ENCODE peak calls at places on chromosomes 3 and 15, in ten cellular contexts. W, B, M, C, V, X, L, Q, Y and G are unnamed samples.

GRCh38 chr3:54349231-54349647 is 226.9 kb downstream of the CACNA2D3 start:
- DNase-seq in W (no peak), V (no peak), Q (no peak), M (no peak), B (no peak), L (no peak), X (peak; percentile 19), Y (no peak), C (no peak), G (no peak)

GRCh38 chr3:191051037-191051436 is 148.0 kb upstream of the OSTN start:
- DNase-seq in Q (no peak), W (no peak), V (no peak), B (no peak), X (no peak), Y (peak; percentile 7), C (peak; percentile 27), L (no peak), M (no peak), G (no peak)

GRCh38 chr15:79535536-79535935 is 103.4 kb downstream of the MINAR1 start:
- DNase-seq in X (no peak), L (no peak), Y (no peak), Q (no peak), M (no peak), W (no peak), C (no peak), B (no peak), V (no peak), G (no peak)

GRCh38 chr3:132659370-132660055 is at the start of gene ACAD11:
- DNase-seq in L (peak; percentile 74), V (peak; percentile 39), C (peak; percentile 85), M (peak; percentile 30), B (peak; percentile 47), Y (peak; percentile 60), X (no peak), Q (peak; percentile 75), W (peak; percentile 56), G (peak; percentile 85)

GRCh38 chr3:30258426-30259392 is 347.7 kb upstream of the TGFBR2 start:
- DNase-seq in B (no peak), M (no peak), Y (peak; percentile 98), W (no peak), L (peak; percentile 16), Q (no peak), V (no peak), X (no peak), C (no peak), G (no peak)

GRCh38 chr3:136546718-136547117 is 205.5 kb downstream of the STAG1 start:
- DNase-seq in B (no peak), Y (peak; percentile 16), C (peak; percentile 28), V (no peak), X (no peak), M (no peak), Q (no peak), W (no peak), L (no peak), G (no peak)

GRCh38 chr15:83066034-83066760 is 855 bp downstream of the BTBD1 start:
- DNase-seq in C (peak; percentile 40), Y (no peak), X (no peak), V (no peak), B (peak; percentile 27), Q (no peak), L (no peak), W (no peak), M (no peak), G (peak; percentile 36)

GRCh38 chr15:79872358-79873017 is 24.3 kb downstream of the MTHFS start:
- DNase-seq in Y (peak; percentile 20), Q (no peak), L (peak; percentile 32), V (no peak), M (no peak), X (no peak), B (no peak), W (no peak), C (no peak), G (no peak)

GRCh38 chr3:20054549-20054987 is 14.3 kb downstream of the KAT2B start:
- DNase-seq in Y (peak; percentile 94), W (peak; percentile 43), X (no peak), M (no peak), V (peak; percentile 80), L (peak; percentile 85), C (peak; percentile 79), Q (peak; percentile 57), B (peak; percentile 89), G (peak; percentile 32)

GRCh38 chr3:7707192-7707591 is 794.4 kb upstream of the LMCD1 start:
- DNase-seq in Y (no peak), M (no peak), L (no peak), W (no peak), C (peak; percentile 74), B (no peak), Q (no peak), X (no peak), V (no peak), G (no peak)

GRCh38 chr15:52318729-52319500 is 23.3 kb upstream of the MYO5C start:
- DNase-seq in Y (no peak), B (peak; percentile 25), L (peak; percentile 51), X (no peak), M (no peak), Q (peak; percentile 68), W (no peak), V (peak; percentile 73), C (no peak), G (no peak)

GRCh38 chr15:101618861-101619614 is 33.1 kb downstream of the TM2D3 start:
- DNase-seq in V (no peak), C (peak; percentile 14), Y (no peak), W (no peak), M (no peak), Q (no peak), X (no peak), L (no peak), B (no peak), G (no peak)

GRCh38 chr3:155495387-155495786 is 201.9 kb upstream of the STRIT1 start:
- DNase-seq in W (no peak), L (no peak), Y (no peak), B (no peak), Q (no peak), M (no peak), X (no peak), V (no peak), C (no peak), G (no peak)

GRCh38 chr3:71725279-71725991 is at the start of gene EIF4E3:
- DNase-seq in B (no peak), M (peak; percentile 47), X (no peak), Y (no peak), L (peak; percentile 31), Q (peak; percentile 40), V (no peak), W (no peak), C (no peak), G (no peak)

GRCh38 chr3:130671545-130671944 is 75.1 kb downstream of the PIK3R4 start:
- DNase-seq in V (no peak), Q (no peak), C (no peak), B (no peak), X (no peak), L (no peak), M (no peak), Y (no peak), W (no peak), G (no peak)
- TF ChIP-seq POLR2A in V (no peak), Q (no peak), C (no peak), B (no peak), X (no peak), L (no peak), M (no peak), Y (no peak), W (no peak), G (no peak)

GRCh38 chr15:55993111-55993803 is at the start of gene NEDD4:
- DNase-seq in B (peak; percentile 77), V (peak; percentile 70), C (peak; percentile 92), Y (peak; percentile 88), W (peak; percentile 70), Q (peak; percentile 92), M (peak; percentile 83), X (no peak), L (peak; percentile 86), G (peak; percentile 87)
- TF ChIP-seq POLR2A in B (peak; percentile 50), V (no peak), C (peak; percentile 75), Y (peak; percentile 55), W (peak; percentile 30), Q (no peak), M (no peak), X (no peak), L (peak; percentile 67), G (no peak)

DNA sequence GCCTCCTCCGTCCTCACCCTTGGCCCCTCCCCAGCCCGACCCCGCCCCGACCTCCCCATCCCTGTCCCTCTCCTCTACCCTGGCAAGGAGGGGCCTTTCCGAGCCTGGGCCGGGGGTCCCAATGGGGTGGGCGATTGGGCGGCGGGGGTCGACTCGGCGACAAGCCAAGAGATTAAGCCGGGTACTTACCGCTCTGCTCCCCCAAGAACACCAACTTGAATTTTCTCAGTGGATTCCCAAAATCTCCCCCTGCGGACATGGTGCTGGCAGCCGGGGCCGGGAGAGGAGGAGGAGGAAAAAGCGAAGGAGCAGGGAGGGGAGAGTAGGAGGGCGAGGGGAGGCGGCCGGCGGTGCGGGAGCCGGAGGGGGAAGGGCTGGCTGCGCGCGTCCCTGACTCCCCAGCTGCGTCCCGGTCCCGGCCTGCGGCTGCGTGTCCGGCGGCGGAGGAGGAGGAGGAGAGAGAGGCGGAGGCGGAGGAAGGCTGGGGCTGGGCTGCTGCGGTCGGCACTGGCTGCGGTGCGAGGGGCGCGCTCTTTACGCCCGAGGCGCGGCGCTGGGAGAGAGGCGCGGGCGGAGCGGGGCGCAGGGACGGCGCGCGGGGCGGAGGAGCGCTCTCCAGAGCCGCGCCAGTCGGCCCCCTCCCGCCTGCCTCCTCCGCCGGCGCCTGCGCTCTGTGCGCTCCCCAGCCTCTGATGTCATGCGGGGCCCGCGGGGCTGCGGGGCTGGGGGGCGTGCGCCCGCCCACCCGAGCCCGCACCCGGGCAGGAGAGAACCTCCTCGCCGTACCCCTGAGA is at the start of gene RAB6B:
- DNase-seq in V (no peak), X (no peak), M (peak; percentile 67), Q (peak; percentile 54), Y (no peak), B (no peak), C (peak; percentile 46), W (no peak), L (peak; percentile 37), G (peak; percentile 56)
- TF ChIP-seq POLR2A in V (no peak), X (no peak), M (no peak), Q (no peak), Y (no peak), B (no peak), C (no peak), W (no peak), L (peak; percentile 8), G (no peak)

DNA sequence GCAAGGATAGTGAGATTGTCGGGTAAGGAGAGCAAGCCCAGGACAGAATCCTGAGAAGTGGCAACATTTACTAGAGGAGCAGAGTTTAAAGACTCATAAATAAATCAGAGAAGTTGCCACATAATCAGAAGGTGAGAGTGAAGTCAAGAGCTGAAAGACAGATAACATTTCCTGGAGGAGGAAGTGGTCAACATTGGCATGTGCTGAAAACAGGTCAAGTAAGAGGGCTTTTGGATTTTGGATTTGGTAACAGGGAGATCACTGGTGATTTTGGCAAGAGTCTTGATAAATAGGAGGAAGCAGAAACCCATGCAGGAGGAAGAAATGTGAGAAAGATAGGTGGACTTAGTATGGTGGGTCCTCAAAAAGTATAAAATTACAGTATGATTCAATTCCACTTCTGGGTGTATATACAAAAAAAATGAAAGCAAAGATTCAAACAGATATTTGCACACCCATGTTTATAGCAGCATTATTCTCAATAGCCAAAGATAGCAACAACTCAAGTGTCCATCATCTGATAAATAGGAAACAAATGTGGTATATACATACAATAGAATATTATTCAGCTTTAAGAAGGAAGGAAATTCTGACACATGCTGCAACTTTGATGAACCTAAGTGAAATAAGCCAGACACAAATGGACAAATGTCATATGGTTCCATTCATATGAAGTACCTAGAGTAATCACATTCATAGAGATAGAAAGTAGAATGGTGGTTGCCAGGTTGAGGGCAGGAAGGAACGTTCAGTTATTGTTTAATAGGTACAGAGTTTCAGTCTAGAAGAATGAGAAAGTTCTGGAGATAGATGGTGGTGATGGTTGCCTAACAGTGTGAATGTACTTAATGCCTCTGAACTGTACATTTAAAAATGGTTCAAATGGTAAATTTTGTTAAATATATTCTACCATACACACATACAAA is 27.3 kb upstream of the MBNL1 start:
- DNase-seq in X (no peak), V (no peak), Y (no peak), W (no peak), B (no peak), C (peak; percentile 57), L (no peak), Q (no peak), M (no peak), G (no peak)
- TF ChIP-seq POLR2A in X (no peak), V (no peak), Y (no peak), W (no peak), B (no peak), C (no peak), L (no peak), Q (no peak), M (no peak), G (no peak)